ENCODE peak calls at places on chromosome 19, in four cellular contexts. One of them, this sample, is unnamed.

GRCh38 chr19:31350693-31351211 is 1.5 kb upstream of the TSHZ3 start:
- DNase-seq in foreskin fibroblast: peak
- DNase-seq in H9: peak
- DNase-seq in progenitor cell of endocrine pancreas: peak
- DNase-seq in this sample: peak

GRCh38 chr19:13153627-13154240 is 3.5 kb downstream of the IER2 start:
- DNase-seq in foreskin fibroblast: peak
- DNase-seq in H9: no peak
- DNase-seq in progenitor cell of endocrine pancreas: peak
- DNase-seq in this sample: peak

GRCh38 chr19:44512326-44513298 is 12.3 kb upstream of the ZNF180 start:
- DNase-seq in foreskin fibroblast: peak
- DNase-seq in H9: peak
- DNase-seq in progenitor cell of endocrine pancreas: peak
- DNase-seq in this sample: peak

GRCh38 chr19:35318679-35319448 is 10.1 kb upstream of the CD22 start:
- DNase-seq in foreskin fibroblast: peak
- DNase-seq in H9: peak
- DNase-seq in progenitor cell of endocrine pancreas: no peak
- DNase-seq in this sample: no peak

GRCh38 chr19:17234911-17235617 is 9.0 kb downstream of the OCEL1 start:
- DNase-seq in foreskin fibroblast: peak
- DNase-seq in H9: peak
- DNase-seq in progenitor cell of endocrine pancreas: no peak
- DNase-seq in this sample: peak

GRCh38 chr19:33755314-33756020 is 41.2 kb upstream of the KCTD15 start:
- DNase-seq in foreskin fibroblast: no peak
- DNase-seq in H9: no peak
- DNase-seq in progenitor cell of endocrine pancreas: no peak
- DNase-seq in this sample: no peak

GRCh38 chr19:55304279-55304978 is 20.6 kb downstream of the BRSK1 start:
- DNase-seq in foreskin fibroblast: peak
- DNase-seq in H9: peak
- DNase-seq in progenitor cell of endocrine pancreas: no peak
- DNase-seq in this sample: no peak

GRCh38 chr19:800360-801029 is 3.2 kb downstream of the PTBP1 start:
- DNase-seq in foreskin fibroblast: peak
- DNase-seq in H9: no peak
- DNase-seq in progenitor cell of endocrine pancreas: no peak
- DNase-seq in this sample: no peak

GRCh38 chr19:34662919-34663318 is 14.0 kb downstream of the SCGB2B2 start:
- DNase-seq in foreskin fibroblast: peak
- DNase-seq in H9: peak
- DNase-seq in progenitor cell of endocrine pancreas: no peak
- DNase-seq in this sample: peak

GRCh38 chr19:53531457-53531856 is 6.5 kb upstream of the ZNF331 start:
- DNase-seq in foreskin fibroblast: no peak
- DNase-seq in H9: no peak
- DNase-seq in progenitor cell of endocrine pancreas: no peak
- DNase-seq in this sample: no peak

GRCh38 chr19:16263115-16263839 is 61.3 kb upstream of the KLF2 start:
- DNase-seq in foreskin fibroblast: no peak
- DNase-seq in H9: no peak
- DNase-seq in progenitor cell of endocrine pancreas: no peak
- DNase-seq in this sample: no peak

GRCh38 chr19:14059093-14059480 is 2.8 kb downstream of the PALM3 start:
- DNase-seq in foreskin fibroblast: peak
- DNase-seq in H9: peak
- DNase-seq in progenitor cell of endocrine pancreas: no peak
- DNase-seq in this sample: peak

GRCh38 chr19:42177686-42178019 is 39.8 kb downstream of the DEDD2 start:
- DNase-seq in foreskin fibroblast: no peak
- DNase-seq in H9: no peak
- DNase-seq in progenitor cell of endocrine pancreas: no peak
- DNase-seq in this sample: no peak

GRCh38 chr19:29540128-29540527 is 14.3 kb downstream of the VSTM2B start:
- DNase-seq in foreskin fibroblast: no peak
- DNase-seq in H9: peak
- DNase-seq in progenitor cell of endocrine pancreas: no peak
- DNase-seq in this sample: no peak

GRCh38 chr19:3346677-3347353 is 19.6 kb upstream of the NFIC start:
- DNase-seq in foreskin fibroblast: peak
- DNase-seq in H9: no peak
- DNase-seq in progenitor cell of endocrine pancreas: no peak
- DNase-seq in this sample: no peak

GRCh38 chr19:47427241-47428176 is 8.2 kb upstream of the MEIS3 start:
- DNase-seq in foreskin fibroblast: peak
- DNase-seq in H9: peak
- DNase-seq in progenitor cell of endocrine pancreas: peak
- DNase-seq in this sample: peak

GRCh38 chr19:14516048-14516534 is 2.1 kb downstream of the DNAJB1 start:
- DNase-seq in foreskin fibroblast: no peak
- DNase-seq in H9: no peak
- DNase-seq in progenitor cell of endocrine pancreas: no peak
- DNase-seq in this sample: no peak

GRCh38 chr19:2097330-2098327 is 914 bp downstream of the IZUMO4 start:
- DNase-seq in foreskin fibroblast: no peak
- DNase-seq in H9: no peak
- DNase-seq in progenitor cell of endocrine pancreas: no peak
- DNase-seq in this sample: no peak

GRCh38 chr19:39941151-39941550 is 6.7 kb upstream of the FCGBP start:
- DNase-seq in foreskin fibroblast: no peak
- DNase-seq in H9: no peak
- DNase-seq in progenitor cell of endocrine pancreas: no peak
- DNase-seq in this sample: no peak

GRCh38 chr19:4456566-4456842 is 1.1 kb downstream of the UBXN6 start:
- DNase-seq in foreskin fibroblast: peak
- DNase-seq in H9: peak
- DNase-seq in progenitor cell of endocrine pancreas: no peak
- DNase-seq in this sample: peak

GRCh38 chr19:4455742-4456565 is 1.6 kb downstream of the UBXN6 start:
- DNase-seq in foreskin fibroblast: peak
- DNase-seq in H9: no peak
- DNase-seq in progenitor cell of endocrine pancreas: no peak
- DNase-seq in this sample: no peak

GRCh38 chr19:4456843-4457653 is 546 bp downstream of the UBXN6 start:
- DNase-seq in foreskin fibroblast: peak
- DNase-seq in H9: peak
- DNase-seq in progenitor cell of endocrine pancreas: peak
- DNase-seq in this sample: peak

GRCh38 chr19:4454952-4455738 is 2.4 kb downstream of the UBXN6 start:
- DNase-seq in foreskin fibroblast: peak
- DNase-seq in H9: no peak
- DNase-seq in progenitor cell of endocrine pancreas: no peak
- DNase-seq in this sample: no peak

DNA sequence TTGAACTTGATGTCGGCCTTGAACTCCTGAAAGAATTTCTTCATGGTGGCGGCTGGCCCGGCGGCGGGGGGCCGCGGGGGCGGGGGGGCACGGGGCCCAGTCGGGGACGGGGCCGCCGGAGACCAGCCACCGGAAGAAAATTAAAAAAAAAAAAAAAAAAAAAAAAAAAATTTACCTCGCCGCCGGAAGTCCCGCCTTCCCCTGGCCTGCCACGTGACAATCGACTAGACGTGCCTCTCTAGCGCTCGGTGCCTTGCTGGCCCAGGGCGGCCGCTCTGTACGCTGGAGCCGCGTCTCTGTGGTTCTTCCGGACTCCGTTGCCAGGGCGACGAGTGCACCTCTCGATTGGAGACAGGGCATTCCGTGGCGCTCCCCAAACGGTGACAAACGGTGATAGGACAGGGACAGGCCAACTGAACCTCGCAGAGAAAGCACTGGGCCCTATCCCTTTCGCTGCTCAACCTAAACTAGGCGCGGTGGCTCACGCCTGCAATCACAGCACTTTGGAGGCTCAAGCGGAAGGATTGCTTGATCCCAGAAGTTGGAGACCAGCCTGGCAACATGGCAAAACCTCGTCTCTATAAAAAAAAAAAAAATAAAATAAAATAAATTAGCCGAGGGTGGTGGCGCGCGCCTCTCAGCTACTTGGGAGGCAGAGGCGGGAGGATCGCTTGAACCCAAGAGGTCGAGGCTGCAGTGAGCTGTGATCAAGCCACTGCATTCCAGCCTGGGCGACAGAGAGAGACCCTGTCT is at the start of gene UBXN6:
- DNase-seq in foreskin fibroblast: peak
- DNase-seq in H9: peak
- DNase-seq in progenitor cell of endocrine pancreas: peak
- DNase-seq in this sample: peak
- TF ChIP-seq CTCF in foreskin fibroblast: no peak
- TF ChIP-seq CTCF in H9: no peak
- TF ChIP-seq CTCF in progenitor cell of endocrine pancreas: no peak
- TF ChIP-seq CTCF in this sample: no peak

DNA sequence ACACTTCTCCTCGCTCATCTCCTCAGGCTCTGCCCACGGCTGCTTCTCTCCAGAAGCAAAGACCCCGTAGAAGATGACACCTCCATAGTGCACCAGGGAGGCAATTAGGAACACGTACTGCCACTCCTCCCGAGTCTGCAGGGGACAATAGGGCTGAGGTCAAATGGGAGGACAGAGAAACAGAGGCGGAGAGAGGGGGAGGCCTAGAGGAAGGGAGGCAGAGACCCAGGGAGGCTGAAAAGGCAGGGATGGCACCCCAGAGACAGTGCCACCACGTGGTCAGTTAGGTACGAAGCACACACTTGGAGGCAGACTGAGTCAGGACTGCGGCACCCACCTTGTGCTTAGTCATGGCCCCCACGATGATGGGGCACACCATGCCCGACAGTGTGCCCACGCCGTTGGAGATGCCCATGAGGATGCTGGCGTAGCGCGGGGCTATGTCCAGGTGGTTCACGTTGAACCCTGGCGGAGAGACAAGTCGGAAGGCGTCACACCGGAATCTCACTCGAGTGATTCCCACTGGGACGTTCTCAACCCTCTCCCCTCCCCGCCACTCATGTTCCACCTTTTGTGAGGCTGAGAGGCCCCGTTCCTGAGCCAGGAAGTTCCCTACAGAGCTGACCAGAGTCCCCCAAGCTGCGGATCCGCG is 5.6 kb downstream of the GFY start:
- DNase-seq in foreskin fibroblast: no peak
- DNase-seq in H9: no peak
- DNase-seq in progenitor cell of endocrine pancreas: no peak
- DNase-seq in this sample: no peak
- TF ChIP-seq CTCF in foreskin fibroblast: peak
- TF ChIP-seq CTCF in H9: peak
- TF ChIP-seq CTCF in progenitor cell of endocrine pancreas: no peak
- TF ChIP-seq CTCF in this sample: peak

GRCh38 chr19:50628146-50628545 is 11.5 kb downstream of the SYT3 start:
- DNase-seq in foreskin fibroblast: no peak
- DNase-seq in H9: no peak
- DNase-seq in progenitor cell of endocrine pancreas: no peak
- DNase-seq in this sample: no peak
- TF ChIP-seq CTCF in foreskin fibroblast: no peak
- TF ChIP-seq CTCF in H9: peak
- TF ChIP-seq CTCF in progenitor cell of endocrine pancreas: no peak
- TF ChIP-seq CTCF in this sample: no peak

GRCh38 chr19:18519962-18520847 is 1.7 kb downstream of the ELL start:
- DNase-seq in foreskin fibroblast: peak
- DNase-seq in H9: peak
- DNase-seq in progenitor cell of endocrine pancreas: peak
- DNase-seq in this sample: peak

GRCh38 chr19:18518639-18519038 is 3.2 kb downstream of the ELL start:
- DNase-seq in foreskin fibroblast: no peak
- DNase-seq in H9: no peak
- DNase-seq in progenitor cell of endocrine pancreas: no peak
- DNase-seq in this sample: no peak

GRCh38 chr19:18523841-18524240 is 2.0 kb upstream of the ELL start:
- DNase-seq in foreskin fibroblast: no peak
- DNase-seq in H9: peak
- DNase-seq in progenitor cell of endocrine pancreas: no peak
- DNase-seq in this sample: no peak

GRCh38 chr19:18520848-18521691 is 800 bp downstream of the ELL start:
- DNase-seq in foreskin fibroblast: peak
- DNase-seq in H9: peak
- DNase-seq in progenitor cell of endocrine pancreas: no peak
- DNase-seq in this sample: peak

DNA sequence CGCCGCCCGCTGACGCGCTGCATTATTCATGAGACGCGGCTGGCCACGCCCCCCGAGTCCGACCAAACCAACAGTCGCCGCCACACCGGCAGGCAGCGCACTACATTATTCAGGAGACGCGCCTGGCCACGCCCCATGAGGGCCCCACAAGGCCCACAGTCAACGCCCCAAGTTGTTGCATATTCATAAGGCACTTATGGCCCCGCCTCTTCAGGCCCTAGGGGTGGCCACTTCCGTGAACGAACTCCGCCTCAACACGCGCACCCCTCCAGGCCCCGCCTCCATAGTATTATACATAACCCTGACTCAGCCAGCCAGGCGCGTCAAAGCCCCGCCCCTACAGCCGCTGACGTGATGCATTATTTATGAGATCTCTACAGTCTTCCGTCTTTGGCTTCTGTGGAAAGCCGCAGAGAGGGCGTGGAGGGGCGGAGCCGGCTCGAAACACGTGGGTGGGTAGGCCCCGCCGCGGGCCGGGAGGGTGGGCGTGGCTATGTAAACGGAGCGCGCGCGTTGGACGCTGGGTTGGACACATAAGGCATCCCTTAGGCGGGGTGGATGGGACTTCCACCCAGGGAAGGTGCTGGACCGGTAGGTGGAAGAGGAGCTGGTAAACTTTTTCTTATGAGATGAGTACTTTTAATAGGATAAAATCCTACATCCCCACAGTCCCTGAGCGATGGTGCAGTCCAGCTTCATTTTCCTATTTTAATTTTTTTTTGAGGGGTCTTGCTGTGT is 423 bp upstream of the ELL start:
- DNase-seq in foreskin fibroblast: peak
- DNase-seq in H9: peak
- DNase-seq in progenitor cell of endocrine pancreas: peak
- DNase-seq in this sample: peak
- TF ChIP-seq CTCF in foreskin fibroblast: no peak
- TF ChIP-seq CTCF in H9: no peak
- TF ChIP-seq CTCF in progenitor cell of endocrine pancreas: no peak
- TF ChIP-seq CTCF in this sample: no peak

GRCh38 chr19:18521692-18522123 is at the start of gene ELL:
- DNase-seq in foreskin fibroblast: no peak
- DNase-seq in H9: no peak
- DNase-seq in progenitor cell of endocrine pancreas: no peak
- DNase-seq in this sample: no peak
- TF ChIP-seq CTCF in foreskin fibroblast: no peak
- TF ChIP-seq CTCF in H9: no peak
- TF ChIP-seq CTCF in progenitor cell of endocrine pancreas: no peak
- TF ChIP-seq CTCF in this sample: no peak

This sample was measured in endothelial cell.